ENCODE peak calls at places on chromosomes 7 and 10, in five cellular contexts. One of them, this sample, is unnamed. For H3K27me3, the result is how much of the 10 kb centered on the place peaks cover.

GRCh38 chr10:89342219-89342966 is 14.6 kb downstream of the IFIT3 start:
- DNase-seq in psoas muscle: peak
- DNase-seq in uterus: peak
- DNase-seq in heart left ventricle: peak
- DNase-seq in cardiac muscle cell: peak
- DNase-seq in this sample: peak

GRCh38 chr10:96325719-96326373 is 21.6 kb downstream of the DNTT start:
- DNase-seq in psoas muscle: no peak
- DNase-seq in uterus: no peak
- DNase-seq in heart left ventricle: no peak
- DNase-seq in cardiac muscle cell: no peak
- DNase-seq in this sample: no peak

GRCh38 chr7:42454006-42454405 is 217.0 kb upstream of the GLI3 start:
- DNase-seq in psoas muscle: no peak
- DNase-seq in uterus: peak
- DNase-seq in heart left ventricle: no peak
- DNase-seq in cardiac muscle cell: no peak
- DNase-seq in this sample: no peak

GRCh38 chr10:19480296-19480695 is 335.9 kb upstream of the PLXDC2 start:
- DNase-seq in psoas muscle: no peak
- DNase-seq in uterus: no peak
- DNase-seq in heart left ventricle: no peak
- DNase-seq in cardiac muscle cell: peak
- DNase-seq in this sample: no peak

GRCh38 chr10:620417-620816 is 69.1 kb downstream of the DIP2C start:
- DNase-seq in psoas muscle: no peak
- DNase-seq in uterus: no peak
- DNase-seq in heart left ventricle: no peak
- DNase-seq in cardiac muscle cell: no peak
- DNase-seq in this sample: peak

GRCh38 chr7:22586806-22587180 is 86.8 kb upstream of the STEAP1B start:
- DNase-seq in psoas muscle: no peak
- DNase-seq in uterus: no peak
- DNase-seq in heart left ventricle: no peak
- DNase-seq in cardiac muscle cell: peak
- DNase-seq in this sample: no peak

GRCh38 chr10:7722927-7723529 is 19.9 kb downstream of the ITIH2 start:
- DNase-seq in psoas muscle: no peak
- DNase-seq in uterus: no peak
- DNase-seq in heart left ventricle: no peak
- DNase-seq in cardiac muscle cell: no peak
- DNase-seq in this sample: no peak

GRCh38 chr7:54145716-54146115 is 396.5 kb upstream of the VSTM2A start:
- DNase-seq in psoas muscle: no peak
- DNase-seq in uterus: no peak
- DNase-seq in heart left ventricle: no peak
- DNase-seq in cardiac muscle cell: no peak
- DNase-seq in this sample: no peak

GRCh38 chr10:123637326-123637880 is 28.8 kb upstream of the GPR26 start:
- DNase-seq in psoas muscle: no peak
- DNase-seq in uterus: no peak
- DNase-seq in heart left ventricle: no peak
- DNase-seq in cardiac muscle cell: no peak
- DNase-seq in this sample: no peak

GRCh38 chr10:89609730-89610393 is 35.2 kb downstream of the PANK1 start:
- DNase-seq in psoas muscle: no peak
- DNase-seq in uterus: no peak
- DNase-seq in heart left ventricle: no peak
- DNase-seq in cardiac muscle cell: no peak
- DNase-seq in this sample: no peak

GRCh38 chr10:17841055-17841454 is 31.9 kb downstream of the MRC1 start:
- DNase-seq in psoas muscle: no peak
- DNase-seq in uterus: no peak
- DNase-seq in heart left ventricle: no peak
- DNase-seq in cardiac muscle cell: no peak
- DNase-seq in this sample: no peak

GRCh38 chr10:104259999-104260774 is 5.5 kb downstream of the GSTO1 start:
- DNase-seq in psoas muscle: no peak
- DNase-seq in uterus: no peak
- DNase-seq in heart left ventricle: peak
- DNase-seq in cardiac muscle cell: peak
- DNase-seq in this sample: no peak

GRCh38 chr7:114930107-114930521 is 8.2 kb downstream of the MDFIC start:
- DNase-seq in psoas muscle: no peak
- DNase-seq in uterus: no peak
- DNase-seq in heart left ventricle: no peak
- DNase-seq in cardiac muscle cell: peak
- DNase-seq in this sample: no peak

GRCh38 chr10:109899578-109900355 is 23.5 kb downstream of the XPNPEP1 start:
- DNase-seq in psoas muscle: no peak
- DNase-seq in uterus: peak
- DNase-seq in heart left ventricle: no peak
- DNase-seq in cardiac muscle cell: peak
- DNase-seq in this sample: no peak

GRCh38 chr7:124033093-124033806 is 383 bp upstream of the TMEM229A start:
- DNase-seq in psoas muscle: peak
- DNase-seq in uterus: no peak
- DNase-seq in heart left ventricle: peak
- DNase-seq in cardiac muscle cell: peak
- DNase-seq in this sample: peak

GRCh38 chr10:36344240-36344639 is 702.1 kb upstream of the FZD8 start:
- DNase-seq in psoas muscle: no peak
- DNase-seq in uterus: no peak
- DNase-seq in heart left ventricle: no peak
- DNase-seq in cardiac muscle cell: no peak
- DNase-seq in this sample: no peak

GRCh38 chr7:111108526-111108925 is 17.6 kb downstream of the LRRN3 start:
- DNase-seq in psoas muscle: no peak
- DNase-seq in uterus: no peak
- DNase-seq in heart left ventricle: no peak
- DNase-seq in cardiac muscle cell: peak
- DNase-seq in this sample: no peak

GRCh38 chr10:96470108-96470743 is 43.5 kb downstream of the TLL2 start:
- DNase-seq in psoas muscle: no peak
- DNase-seq in uterus: no peak
- DNase-seq in heart left ventricle: peak
- DNase-seq in cardiac muscle cell: peak
- DNase-seq in this sample: no peak

GRCh38 chr10:83680470-83680891 is 458.8 kb upstream of the GHITM start:
- DNase-seq in psoas muscle: no peak
- DNase-seq in uterus: no peak
- DNase-seq in heart left ventricle: no peak
- DNase-seq in cardiac muscle cell: no peak
- DNase-seq in this sample: no peak

GRCh38 chr7:44772867-44773266 is 23.6 kb upstream of the PPIA start:
- DNase-seq in psoas muscle: no peak
- DNase-seq in uterus: no peak
- DNase-seq in heart left ventricle: no peak
- DNase-seq in cardiac muscle cell: no peak
- DNase-seq in this sample: no peak

GRCh38 chr10:28248092-28248491 is 54.8 kb downstream of the MPP7 start:
- DNase-seq in psoas muscle: no peak
- DNase-seq in uterus: no peak
- DNase-seq in heart left ventricle: no peak
- DNase-seq in cardiac muscle cell: peak
- DNase-seq in this sample: peak

GRCh38 chr10:116777006-116777405 is 34.6 kb upstream of the HSPA12A start:
- DNase-seq in psoas muscle: no peak
- DNase-seq in uterus: no peak
- DNase-seq in heart left ventricle: no peak
- DNase-seq in cardiac muscle cell: no peak
- DNase-seq in this sample: no peak

GRCh38 chr7:149856-150636 is 42.3 kb upstream of the FAM20C start:
- DNase-seq in psoas muscle: peak
- DNase-seq in uterus: peak
- DNase-seq in heart left ventricle: peak
- DNase-seq in cardiac muscle cell: no peak
- DNase-seq in this sample: peak

GRCh38 chr7:30148951-30149459 is 14.2 kb downstream of the MTURN start:
- DNase-seq in psoas muscle: no peak
- DNase-seq in uterus: no peak
- DNase-seq in heart left ventricle: no peak
- DNase-seq in cardiac muscle cell: no peak
- DNase-seq in this sample: no peak

GRCh38 chr7:158317238-158318205 is 270.1 kb downstream of the PTPRN2 start:
- DNase-seq in psoas muscle: no peak
- DNase-seq in uterus: no peak
- DNase-seq in heart left ventricle: peak
- DNase-seq in cardiac muscle cell: no peak
- DNase-seq in this sample: no peak

GRCh38 chr10:70918851-70919530 is 30.6 kb upstream of the PCBD1 start:
- DNase-seq in psoas muscle: peak
- DNase-seq in uterus: no peak
- DNase-seq in heart left ventricle: no peak
- DNase-seq in cardiac muscle cell: no peak
- DNase-seq in this sample: peak

GRCh38 chr10:100658269-100658668 is 87.1 kb upstream of the PAX2 start:
- DNase-seq in psoas muscle: no peak
- DNase-seq in uterus: no peak
- DNase-seq in heart left ventricle: no peak
- DNase-seq in cardiac muscle cell: no peak
- DNase-seq in this sample: no peak
- H3K27me3 ChIP-seq in psoas muscle: under half
- H3K27me3 ChIP-seq in uterus: half or more
- H3K27me3 ChIP-seq in heart left ventricle: half or more
- H3K27me3 ChIP-seq in cardiac muscle cell: half or more
- H3K27me3 ChIP-seq in this sample: under half

GRCh38 chr7:129774871-129775694 is 163.6 kb downstream of the NRF1 start:
- DNase-seq in psoas muscle: no peak
- DNase-seq in uterus: no peak
- DNase-seq in heart left ventricle: no peak
- DNase-seq in cardiac muscle cell: no peak
- DNase-seq in this sample: no peak

GRCh38 chr7:129777195-129777844 is 165.8 kb downstream of the NRF1 start:
- DNase-seq in psoas muscle: no peak
- DNase-seq in uterus: no peak
- DNase-seq in heart left ventricle: no peak
- DNase-seq in cardiac muscle cell: no peak
- DNase-seq in this sample: no peak

GRCh38 chr7:129776397-129776792 is 164.9 kb downstream of the NRF1 start:
- DNase-seq in psoas muscle: no peak
- DNase-seq in uterus: no peak
- DNase-seq in heart left ventricle: no peak
- DNase-seq in cardiac muscle cell: no peak
- DNase-seq in this sample: no peak

GRCh38 chr7:129774359-129774758 is 162.8 kb downstream of the NRF1 start:
- DNase-seq in psoas muscle: no peak
- DNase-seq in uterus: no peak
- DNase-seq in heart left ventricle: no peak
- DNase-seq in cardiac muscle cell: no peak
- DNase-seq in this sample: no peak

DNA sequence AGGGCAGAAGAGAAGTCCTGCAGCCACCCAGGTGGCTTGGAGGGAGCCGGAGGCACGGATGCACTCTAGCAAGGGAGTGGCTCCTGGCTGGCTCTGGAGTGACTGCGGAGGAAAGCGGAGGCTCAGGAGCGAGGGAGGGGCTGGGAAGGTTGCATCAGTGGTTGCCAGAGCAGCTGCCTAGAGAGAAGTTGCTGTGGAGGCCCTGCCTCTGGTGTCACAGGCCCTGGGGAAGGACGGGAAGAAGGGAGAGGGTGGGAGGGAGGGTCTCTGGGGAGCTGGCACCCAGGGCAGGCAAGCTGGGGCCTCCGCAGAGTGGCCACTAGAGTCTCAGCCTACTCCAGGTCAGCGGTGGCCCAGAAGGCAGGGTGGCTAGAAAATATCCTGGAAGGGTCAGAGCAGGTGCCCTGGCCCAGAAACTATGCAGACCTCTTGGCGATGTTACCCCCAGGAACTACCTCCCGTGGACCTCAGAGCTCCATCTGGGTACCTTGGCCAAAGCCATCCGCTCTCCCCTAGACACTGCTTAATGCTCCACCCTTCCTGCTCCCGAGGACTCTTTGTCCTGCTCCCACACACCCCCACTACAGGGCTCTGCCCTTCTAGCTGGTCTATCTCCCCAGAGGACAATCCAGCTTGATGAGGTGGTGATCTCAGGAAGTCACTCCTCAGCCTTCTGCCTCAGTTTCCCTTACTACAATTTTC is 164.3 kb downstream of the NRF1 start:
- DNase-seq in psoas muscle: no peak
- DNase-seq in uterus: no peak
- DNase-seq in heart left ventricle: no peak
- DNase-seq in cardiac muscle cell: no peak
- DNase-seq in this sample: no peak
- H3K27me3 ChIP-seq in psoas muscle: under half
- H3K27me3 ChIP-seq in uterus: under half
- H3K27me3 ChIP-seq in heart left ventricle: under half
- H3K27me3 ChIP-seq in cardiac muscle cell: half or more
- H3K27me3 ChIP-seq in this sample: under half

DNA sequence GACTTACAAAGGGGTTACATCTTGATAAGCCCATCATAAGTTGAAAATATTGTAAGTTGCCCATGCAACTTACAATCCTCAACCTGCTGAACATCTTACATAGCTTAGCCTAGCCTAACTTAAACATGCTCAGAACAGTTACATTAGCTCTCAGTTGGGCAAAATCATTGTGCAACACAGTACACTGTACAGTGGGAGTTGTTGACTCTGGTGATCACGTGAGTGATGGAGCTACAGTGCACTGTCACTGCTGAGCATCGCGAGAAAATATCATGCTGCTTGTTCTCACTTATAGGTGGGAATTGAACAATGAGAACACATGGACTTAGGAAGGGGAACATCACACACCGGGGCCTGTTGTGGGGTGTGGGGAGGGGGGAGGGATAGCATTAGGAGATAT is 214.9 kb upstream of the ZMIZ1 start:
- DNase-seq in psoas muscle: no peak
- DNase-seq in uterus: no peak
- DNase-seq in heart left ventricle: no peak
- DNase-seq in cardiac muscle cell: no peak
- DNase-seq in this sample: no peak
- H3K27me3 ChIP-seq in psoas muscle: under half
- H3K27me3 ChIP-seq in uterus: under half
- H3K27me3 ChIP-seq in heart left ventricle: under half
- H3K27me3 ChIP-seq in cardiac muscle cell: under half
- H3K27me3 ChIP-seq in this sample: under half

DNA sequence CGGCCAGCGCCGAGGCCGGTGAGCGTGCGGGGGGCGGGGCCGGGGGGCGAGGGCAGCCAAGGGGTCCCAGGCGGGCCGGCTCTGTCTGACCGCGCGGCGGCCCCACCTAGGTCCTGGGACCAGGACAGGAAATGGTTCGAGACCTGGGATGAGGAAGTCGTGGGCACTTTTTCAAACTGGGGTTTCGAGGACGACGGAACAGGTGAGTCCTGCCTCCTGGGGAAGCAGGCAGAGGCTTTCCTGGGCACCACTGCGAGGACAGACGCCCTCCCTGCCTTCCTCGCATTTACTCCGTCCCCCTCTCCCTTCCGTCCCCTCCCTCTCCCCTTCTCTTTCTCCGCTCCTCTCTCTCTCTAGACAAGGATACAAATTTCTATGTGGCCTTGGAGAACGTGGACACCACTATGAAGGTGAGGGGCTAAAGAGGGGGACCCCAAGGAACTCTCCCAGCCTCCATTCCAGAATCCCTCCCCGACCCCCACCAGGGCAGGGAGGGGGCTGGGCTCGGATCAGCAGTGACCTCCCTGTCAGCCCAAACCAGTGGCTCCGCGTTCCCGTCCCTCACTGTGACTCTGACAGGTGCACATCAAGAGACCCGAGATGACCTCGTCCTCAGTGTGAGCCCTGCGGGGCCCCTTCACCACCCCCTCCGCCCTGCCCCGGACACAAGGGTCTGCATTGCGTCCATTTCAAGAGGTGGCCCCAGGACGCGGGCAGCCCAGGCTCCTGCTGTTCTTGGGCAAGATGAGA is 2.6 kb upstream of the MUC12 start:
- DNase-seq in psoas muscle: no peak
- DNase-seq in uterus: no peak
- DNase-seq in heart left ventricle: no peak
- DNase-seq in cardiac muscle cell: no peak
- DNase-seq in this sample: no peak
- H3K27me3 ChIP-seq in psoas muscle: under half
- H3K27me3 ChIP-seq in uterus: under half
- H3K27me3 ChIP-seq in heart left ventricle: half or more
- H3K27me3 ChIP-seq in cardiac muscle cell: half or more
- H3K27me3 ChIP-seq in this sample: under half